ENCODE peak calls at places on chromosomes 4 and X, in six cellular contexts. D is breast epithelium, R is GM12878, C is HCT116, W is sigmoid colon, H is endothelial cell of umbilical vein. M is an unnamed sample.

GRCh38 chr4:121740796-121741409 is 24.1 kb downstream of the SMIM43 start:
- DNase-seq in D (no peak), R (no peak), C (no peak), W (no peak), H (no peak), M (no peak)

GRCh38 chrX:8743126-8743732 is 11.3 kb upstream of the ANOS1 start:
- DNase-seq in D (no peak), R (no peak), C (no peak), W (no peak), H (peak; percentile 26), M (no peak)

GRCh38 chr4:48047421-48047844 is 30.9 kb downstream of the NIPAL1 start:
- DNase-seq in D (no peak), R (peak; percentile 84), C (no peak), W (no peak), H (no peak), M (no peak)

GRCh38 chrX:153762636-153763173 is 1.3 kb upstream of the PLXNB3 start:
- DNase-seq in D (no peak), R (no peak), C (no peak), W (no peak), H (no peak), M (no peak)

GRCh38 chrX:129875669-129876068 is 30.3 kb upstream of the UTP14A start:
- DNase-seq in D (no peak), R (no peak), C (no peak), W (no peak), H (no peak), M (no peak)

GRCh38 chrX:100622989-100623388 is 13.6 kb downstream of the TSPAN6 start:
- DNase-seq in D (no peak), R (no peak), C (no peak), W (no peak), H (no peak), M (no peak)

GRCh38 chr4:78922207-78922606 is 17.0 kb downstream of the PAQR3 start:
- DNase-seq in D (no peak), R (no peak), C (no peak), W (no peak), H (no peak), M (no peak)

GRCh38 chrX:154719132-154719675 is 31.7 kb downstream of the GAB3 start:
- DNase-seq in D (no peak), R (no peak), C (no peak), W (no peak), H (peak; percentile 57), M (no peak)

GRCh38 chrX:13386636-13387035 is 66.8 kb upstream of the ATXN3L start:
- DNase-seq in D (no peak), R (no peak), C (no peak), W (no peak), H (no peak), M (no peak)

GRCh38 chrX:98289726-98290125 is 1406.0 kb downstream of the RPA4 start:
- DNase-seq in D (no peak), R (no peak), C (no peak), W (no peak), H (no peak), M (no peak)

GRCh38 chr4:5812506-5813229 is 80.2 kb downstream of the CRMP1 start:
- DNase-seq in D (no peak), R (no peak), C (peak; percentile 62), W (peak; percentile 64), H (peak; percentile 36), M (no peak)

GRCh38 chr4:181971973-181972372 is 271.2 kb upstream of the TENM3 start:
- DNase-seq in D (no peak), R (no peak), C (no peak), W (no peak), H (no peak), M (no peak)

GRCh38 chr4:172785623-172786022 is 383.0 kb upstream of the GALNT7 start:
- DNase-seq in D (no peak), R (no peak), C (no peak), W (no peak), H (no peak), M (no peak)

GRCh38 chr4:103085555-103086196 is 9.1 kb upstream of the SLC9B2 start:
- DNase-seq in D (no peak), R (no peak), C (no peak), W (no peak), H (no peak), M (no peak)

GRCh38 chrX:69163936-69164741 is 1.1 kb downstream of the PJA1 start:
- DNase-seq in D (no peak), R (no peak), C (no peak), W (no peak), H (peak; percentile 13), M (peak; percentile 82)

GRCh38 chr4:88054909-88055308 is 47.5 kb downstream of the PKD2 start:
- DNase-seq in D (no peak), R (no peak), C (peak; percentile 23), W (no peak), H (peak; percentile 77), M (no peak)

GRCh38 chr4:136908122-136908521 is 624.2 kb downstream of the PCDH18 start:
- DNase-seq in D (no peak), R (no peak), C (no peak), W (no peak), H (no peak), M (no peak)

GRCh38 chrX:151896734-151897474 is 15.8 kb upstream of the MAGEA4 start:
- DNase-seq in D (no peak), R (no peak), C (no peak), W (no peak), H (no peak), M (no peak)

GRCh38 chrX:121135488-121136207 is 88.2 kb downstream of the GLUD2 start:
- DNase-seq in D (no peak), R (no peak), C (no peak), W (no peak), H (no peak), M (no peak)

GRCh38 chrX:108167211-108167872 is 75.8 kb downstream of the ATG4A start:
- DNase-seq in D (no peak), R (no peak), C (peak; percentile 23), W (no peak), H (peak; percentile 32), M (no peak)

GRCh38 chr4:891747-892146 is 40.4 kb downstream of the GAK start:
- DNase-seq in D (no peak), R (no peak), C (no peak), W (no peak), H (no peak), M (no peak)

GRCh38 chr4:67929447-67929846 is 33.8 kb downstream of the TMPRSS11A start:
- DNase-seq in D (no peak), R (no peak), C (peak; percentile 45), W (no peak), H (no peak), M (no peak)

GRCh38 chrX:739611-740010 is 109.0 kb downstream of the SHOX start:
- DNase-seq in D (no peak), R (no peak), C (no peak), W (no peak), H (no peak), M (no peak)

GRCh38 chrX:22690116-22690515 is 309.6 kb upstream of the DDX53 start:
- DNase-seq in D (no peak), R (no peak), C (no peak), W (no peak), H (no peak), M (no peak)

GRCh38 chr4:54930226-54930625 is 195.2 kb downstream of the KDR start:
- DNase-seq in D (no peak), R (no peak), C (no peak), W (no peak), H (peak; percentile 99), M (no peak)

GRCh38 chr4:189519189-189519588 is 421.5 kb upstream of the FRG1 start:
- DNase-seq in D (no peak), R (no peak), C (no peak), W (no peak), H (no peak), M (no peak)

GRCh38 chr4:34010703-34011102 is 2233.6 kb downstream of the ARAP2 start:
- DNase-seq in D (no peak), R (no peak), C (no peak), W (no peak), H (no peak), M (no peak)

GRCh38 chr4:27000820-27001219 is 140.2 kb downstream of the STIM2 start:
- DNase-seq in D (no peak), R (no peak), C (no peak), W (no peak), H (no peak), M (no peak)

GRCh38 chr4:4327652-4328121 is 37.6 kb downstream of the ZBTB49 start:
- DNase-seq in D (no peak), R (no peak), C (no peak), W (peak; percentile 66), H (peak; percentile 10), M (no peak)
- TF ChIP-seq POLR2AphosphoS5 in D (no peak), R (no peak), C (no peak), W (no peak), H (no peak), M (no peak)

DNA sequence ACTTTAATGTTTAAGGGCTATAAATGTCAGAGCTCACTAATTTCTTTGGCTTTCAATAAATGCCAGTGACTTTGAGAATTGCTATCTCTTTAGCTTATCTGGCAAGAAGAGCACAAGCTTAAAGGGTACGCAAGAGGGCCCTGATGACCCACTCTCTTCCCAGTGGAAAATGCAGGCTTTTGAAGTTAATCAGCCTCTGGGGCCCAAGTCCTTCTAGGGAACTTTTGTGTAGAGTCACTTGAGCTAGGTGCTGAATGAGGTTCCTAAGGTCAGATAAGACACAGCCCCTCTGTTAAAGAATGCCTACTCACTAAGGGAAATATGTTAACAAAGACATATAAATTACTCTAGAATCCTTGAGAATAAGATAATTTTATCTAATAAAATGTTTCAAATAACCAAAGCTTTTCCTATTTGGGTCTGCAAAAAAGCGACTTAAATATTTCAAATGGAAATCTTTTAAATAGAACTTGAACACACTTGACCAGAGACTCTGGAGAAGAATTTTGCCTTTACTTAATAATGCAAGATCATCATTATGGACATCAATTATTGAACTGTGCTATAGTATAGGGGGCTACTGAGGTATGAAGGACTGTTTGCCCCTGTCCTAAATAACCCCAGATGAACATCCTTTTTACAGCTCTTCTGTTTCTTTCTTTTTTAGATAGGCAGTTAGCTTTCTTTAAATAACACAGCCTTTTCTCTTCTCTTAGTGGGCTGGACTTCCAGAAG is 430.1 kb downstream of the GBA3 start:
- DNase-seq in D (no peak), R (no peak), C (no peak), W (no peak), H (no peak), M (no peak)
- H3K4me1 ChIP-seq in D (no peaks in the 10 kb centered on the region), R (no peaks in the 10 kb centered on the region), C (no peaks in the 10 kb centered on the region), W (no peaks in the 10 kb centered on the region), H (no peaks in the 10 kb centered on the region), M (no peaks in the 10 kb centered on the region)

GRCh38 chr4:74000301-74000700 is 1.8 kb upstream of the CXCL5 start:
- DNase-seq in D (no peak), R (no peak), C (no peak), W (no peak), H (no peak), M (no peak)

GRCh38 chr4:73998040-73999011 is at the start of gene CXCL5:
- DNase-seq in D (no peak), R (no peak), C (no peak), W (no peak), H (peak; percentile 41), M (no peak)
- TF ChIP-seq POLR2A in D (no peak), R (no peak), C (no peak), W (no peak), H (no peak), M (no peak)

DNA sequence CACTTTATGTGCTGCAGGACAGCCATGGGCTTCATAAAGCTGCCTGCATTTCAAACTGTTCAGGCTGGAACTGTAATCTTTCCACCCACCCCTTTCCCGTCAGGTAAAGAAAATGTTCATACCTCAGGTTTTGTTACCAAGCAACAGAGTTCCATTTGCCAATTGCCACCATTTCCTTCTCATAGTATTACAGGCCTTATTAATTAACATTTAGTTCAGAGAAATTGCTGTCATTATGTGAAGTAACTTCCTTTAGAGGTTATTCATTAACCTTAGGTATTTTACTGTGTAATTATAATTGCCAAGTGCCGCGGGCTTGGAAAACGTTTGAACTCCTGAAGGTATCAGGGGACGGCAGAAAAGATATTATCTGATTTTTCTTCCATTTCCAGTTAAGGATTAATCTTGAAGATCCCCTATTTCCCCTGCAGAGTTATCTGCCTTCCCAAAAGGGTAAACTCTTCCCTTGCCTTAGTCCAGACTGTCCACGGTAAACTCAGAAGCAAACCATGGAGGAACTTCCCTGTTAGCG is 149.6 kb downstream of the SPRY1 start:
- DNase-seq in D (no peak), R (no peak), C (no peak), W (no peak), H (no peak), M (no peak)
- TF ChIP-seq POLR2AphosphoS5 in D (no peak), R (no peak), C (no peak), W (no peak), H (no peak), M (no peak)